ENCODE peak calls at places on chromosomes 13 and 19, in nine cellular contexts. H is effector CD4-positive, alpha-beta T cell; C is activated gamma-delta T cell treated with Interleukin-2 at 50 U/mL for 16 hours; J is GM04504; Y is midbrain; P is fibroblast of pulmonary artery; F is fibroblast of the aortic adventitia; X is A172; N is stimulated activated CD4-positive, alpha-beta T cell treated with anti-CD3 and anti-CD28 coated beads, Interleukin-1b, Interleukin-23, amount 100 ng/mL, for 4 hours. E is an unnamed sample.

GRCh38 chr13:26025771-26026170 is 26.0 kb downstream of the SHISA2 start:
- DNase-seq in H (no peak), C (no peak), J (no peak), Y (no peak), P (no peak), F (no peak), X (no peak), N (no peak), E (no peak)

GRCh38 chr13:114119196-114119595 is 13.2 kb downstream of the RASA3 start:
- DNase-seq in H (no peak), C (no peak), J (peak), Y (no peak), P (peak), F (peak), X (peak), N (no peak), E (no peak)

GRCh38 chr13:29771247-29771646 is 79.2 kb downstream of the UBL3 start:
- DNase-seq in H (no peak), C (no peak), J (no peak), Y (peak), P (peak), F (peak), X (peak), N (no peak), E (peak)

GRCh38 chr19:10805075-10805757 is 30.8 kb downstream of the TMED1 start:
- DNase-seq in H (no peak), C (no peak), J (no peak), Y (no peak), P (no peak), F (no peak), X (no peak), N (no peak), E (no peak)

GRCh38 chr19:18194554-18195238 is 1.7 kb downstream of the MPV17L2 start:
- DNase-seq in H (no peak), C (no peak), J (no peak), Y (no peak), P (peak), F (peak), X (no peak), N (no peak), E (no peak)

GRCh38 chr13:113670541-113670940 is 3.5 kb downstream of the GRK1 start:
- DNase-seq in H (no peak), C (no peak), J (no peak), Y (no peak), P (no peak), F (no peak), X (no peak), N (no peak), E (no peak)

GRCh38 chr19:15432018-15432494 is 13.3 kb upstream of the AKAP8L start:
- DNase-seq in H (no peak), C (no peak), J (no peak), Y (no peak), P (no peak), F (no peak), X (no peak), N (no peak), E (no peak)

GRCh38 chr13:23866420-23867026 is 22.7 kb downstream of the MIPEP start:
- DNase-seq in H (no peak), C (no peak), J (no peak), Y (no peak), P (no peak), F (peak), X (peak), N (no peak), E (no peak)